ENCODE peak calls at places on chromosomes 7 and 10, in seven cellular contexts. N is ovary, U is neural crest cell, X is WTC11, V is body of pancreas, K is H9, C is brain microvascular endothelial cell. J is an unnamed sample.

GRCh38 chr10:84269773-84270172 is 24.9 kb downstream of the RGR start:
- DNase-seq in N (no peak), U (no peak), X (no peak), V (no peak), K (no peak), C (peak; percentile 75), J (no peak)

GRCh38 chr7:71988176-71988575 is 424.0 kb downstream of the CALN1 start:
- DNase-seq in N (no peak), U (no peak), X (no peak), V (no peak), K (no peak), C (no peak), J (no peak)

GRCh38 chr7:129422727-129423126 is 11.5 kb upstream of the STRIP2 start:
- DNase-seq in N (no peak), U (no peak), X (no peak), V (no peak), K (no peak), C (no peak), J (no peak)

GRCh38 chr7:509426-509825 is 10.2 kb downstream of the PDGFA start:
- DNase-seq in N (no peak), U (no peak), X (no peak), V (peak; percentile 9), K (no peak), C (no peak), J (peak; percentile 55)

GRCh38 chr10:117674641-117675040 is 132.1 kb downstream of the EMX2 start:
- DNase-seq in N (no peak), U (no peak), X (no peak), V (no peak), K (no peak), C (no peak), J (no peak)

GRCh38 chr10:110392860-110393732 is 88.4 kb upstream of the SMNDC1 start:
- DNase-seq in N (no peak), U (no peak), X (no peak), V (no peak), K (no peak), C (no peak), J (no peak)

GRCh38 chr7:101294039-101294831 is 27.4 kb downstream of the IFT22 start:
- DNase-seq in N (no peak), U (no peak), X (peak; percentile 85), V (no peak), K (peak; percentile 97), C (no peak), J (no peak)

GRCh38 chr7:141480953-141481352 is 70.3 kb upstream of the AGK start:
- DNase-seq in N (no peak), U (no peak), X (no peak), V (no peak), K (no peak), C (no peak), J (no peak)

GRCh38 chr7:141551773-141552162 is 558 bp downstream of the AGK start:
- DNase-seq in N (no peak), U (no peak), X (no peak), V (no peak), K (no peak), C (no peak), J (no peak)

GRCh38 chr10:13684252-13684791 is 97.6 kb downstream of the PRPF18 start:
- DNase-seq in N (peak; percentile 48), U (peak; percentile 52), X (no peak), V (peak; percentile 31), K (no peak), C (peak; percentile 81), J (peak; percentile 60)

GRCh38 chr7:154353385-154353784 is 301.2 kb downstream of the DPP6 start:
- DNase-seq in N (no peak), U (no peak), X (no peak), V (no peak), K (no peak), C (no peak), J (no peak)

GRCh38 chr10:3068201-3068967 is 1.0 kb downstream of the PFKP start:
- DNase-seq in N (peak; percentile 73), U (peak; percentile 39), X (peak; percentile 48), V (peak; percentile 58), K (no peak), C (peak; percentile 48), J (peak; percentile 61)

GRCh38 chr7:67344481-67345193 is 348.0 kb downstream of the TYW1 start:
- DNase-seq in N (no peak), U (no peak), X (no peak), V (no peak), K (no peak), C (no peak), J (no peak)

GRCh38 chr7:121436136-121436535 is 40.0 kb upstream of the FAM3C start:
- DNase-seq in N (no peak), U (no peak), X (no peak), V (no peak), K (no peak), C (no peak), J (no peak)

GRCh38 chr7:102321351-102322201 is 34.7 kb downstream of the SPDYE6 start:
- DNase-seq in N (no peak), U (peak; percentile 33), X (peak; percentile 74), V (no peak), K (peak; percentile 62), C (no peak), J (peak; percentile 54)

GRCh38 chr7:111568870-111569462 is 6.7 kb upstream of the IMMP2L start:
- DNase-seq in N (no peak), U (no peak), X (no peak), V (no peak), K (no peak), C (no peak), J (no peak)

GRCh38 chr10:112689327-112689726 is 242.3 kb downstream of the VTI1A start:
- DNase-seq in N (peak; percentile 21), U (peak; percentile 27), X (peak; percentile 66), V (no peak), K (peak; percentile 55), C (no peak), J (no peak)

GRCh38 chr7:5872326-5872725 is 8.3 kb upstream of the OCM start:
- DNase-seq in N (no peak), U (no peak), X (no peak), V (no peak), K (no peak), C (no peak), J (no peak)

GRCh38 chr7:9242604-9243003 is 809.2 kb downstream of the NXPH1 start:
- DNase-seq in N (no peak), U (no peak), X (no peak), V (no peak), K (no peak), C (no peak), J (no peak)

GRCh38 chr10:97332586-97333350 is 1.8 kb downstream of the FRAT2 start:
- DNase-seq in N (peak; percentile 51), U (no peak), X (peak; percentile 34), V (peak; percentile 69), K (peak; percentile 55), C (peak; percentile 61), J (no peak)

GRCh38 chr7:1818581-1819200 is 148.6 kb downstream of the ELFN1 start:
- DNase-seq in N (no peak), U (no peak), X (no peak), V (no peak), K (no peak), C (no peak), J (peak; percentile 43)

GRCh38 chr7:4436361-4436899 is 245.7 kb upstream of the FOXK1 start:
- DNase-seq in N (no peak), U (no peak), X (no peak), V (no peak), K (no peak), C (no peak), J (no peak)

GRCh38 chr7:142384508-142384922 is 126.7 kb upstream of the PRSS58 start:
- DNase-seq in N (no peak), U (no peak), X (no peak), V (no peak), K (no peak), C (no peak), J (no peak)

GRCh38 chr7:151876899-151877777 is at the start of gene PRKAG2:
- DNase-seq in N (peak; percentile 77), U (peak; percentile 31), X (peak; percentile 50), V (peak; percentile 71), K (peak; percentile 53), C (no peak), J (peak; percentile 80)
- TF ChIP-seq CTCF in N (peak; percentile 17), U (no peak), X (no peak), V (no peak), K (no peak), C (no peak), J (no peak)

DNA sequence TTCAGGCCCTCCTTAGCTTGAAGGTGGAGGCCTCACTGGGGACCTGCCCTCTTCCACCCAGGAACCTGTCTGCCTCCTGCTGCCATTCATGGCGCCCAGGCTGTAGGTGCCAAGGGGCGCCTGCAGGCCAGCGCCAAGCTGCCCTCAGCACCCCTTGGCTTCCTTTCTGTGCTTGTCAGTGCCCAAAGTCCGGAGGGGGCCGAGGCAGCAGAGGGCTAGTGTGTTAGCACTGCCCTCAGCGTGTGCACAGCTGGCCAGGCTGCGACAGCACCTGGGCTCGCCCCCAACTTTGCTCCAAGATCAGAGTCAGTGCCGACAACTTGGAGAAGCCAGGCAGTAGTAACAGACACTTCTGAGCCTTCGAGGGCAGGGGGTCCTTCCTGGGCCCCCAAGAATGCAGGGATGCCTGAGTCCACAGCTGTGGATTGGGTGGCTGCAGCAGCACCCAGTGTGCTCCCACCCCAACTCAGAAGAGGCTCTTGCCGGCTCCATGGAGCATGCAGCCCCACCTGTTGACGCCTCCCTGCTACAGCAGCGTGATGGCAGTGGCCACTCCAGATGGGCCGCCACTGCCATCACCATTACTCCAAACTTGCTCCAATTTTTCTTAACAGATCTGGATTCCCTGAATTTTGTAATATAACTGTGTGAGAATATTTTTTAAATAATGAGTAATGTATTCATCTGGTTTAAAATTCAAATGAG is 41.7 kb downstream of the CACUL1 start:
- DNase-seq in N (no peak), U (no peak), X (peak; percentile 63), V (peak; percentile 13), K (peak; percentile 60), C (no peak), J (no peak)
- TF ChIP-seq CTCF in N (no peak), U (peak; percentile 26), X (peak; percentile 43), V (peak; percentile 24), K (peak; percentile 76), C (peak; percentile 53), J (no peak)

DNA sequence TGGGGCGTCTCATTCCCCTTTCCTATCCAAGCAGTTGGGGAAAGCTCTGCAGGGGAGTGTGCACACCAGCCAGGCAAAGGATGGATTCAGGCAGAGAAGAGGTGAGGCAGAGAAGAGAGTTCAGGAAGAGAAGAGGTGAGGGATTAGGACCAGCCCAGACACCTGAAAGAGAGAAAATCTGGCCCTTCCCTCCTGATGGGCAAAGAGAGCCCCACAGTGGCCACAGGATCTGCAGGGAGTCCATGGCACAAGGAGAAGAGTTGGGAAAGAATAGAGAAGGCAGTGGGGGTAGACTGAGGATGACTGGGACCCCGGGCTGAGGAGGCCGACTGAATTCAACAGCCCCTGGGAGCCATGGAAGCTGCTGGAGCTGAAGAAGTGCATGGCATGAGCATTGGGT is 140.4 kb upstream of the ZMIZ1 start:
- DNase-seq in N (no peak), U (no peak), X (no peak), V (no peak), K (no peak), C (no peak), J (no peak)
- TF ChIP-seq CTCF in N (no peak), U (no peak), X (no peak), V (no peak), K (no peak), C (no peak), J (no peak)

DNA sequence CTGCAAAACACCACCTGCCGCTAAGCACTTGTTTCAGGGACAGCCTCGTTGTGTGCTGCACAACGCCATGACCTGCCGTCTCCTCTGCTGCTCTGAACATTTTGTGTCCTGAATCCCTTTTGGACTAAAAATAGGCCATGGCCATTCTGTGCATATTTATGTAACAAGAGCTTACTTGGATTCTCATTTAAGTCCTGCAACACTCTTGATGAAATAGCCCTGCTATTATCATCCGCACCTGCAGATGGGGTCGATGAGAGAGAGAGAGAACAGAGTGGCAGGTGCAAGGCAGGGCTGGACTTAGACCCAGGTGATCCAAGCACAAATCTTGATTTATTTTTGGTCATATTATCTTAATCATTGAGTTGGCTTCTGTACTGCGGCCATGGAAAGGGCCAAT is 121.2 kb upstream of the PRKCQ start:
- DNase-seq in N (no peak), U (no peak), X (peak; percentile 45), V (no peak), K (peak; percentile 52), C (no peak), J (no peak)
- TF ChIP-seq CTCF in N (no peak), U (no peak), X (no peak), V (no peak), K (peak; percentile 61), C (peak; percentile 29), J (no peak)

J was measured in tibial artery.